ENCODE peak calls at places on chromosomes 12 and 14, in nine cellular contexts. A is astrocyte of the spinal cord, E is natural killer cell, B is WERI-Rb-1, Q is brain microvascular endothelial cell, L is heart left ventricle, V is astrocyte, T is cardiac muscle cell, R is left ventricle myocardium inferior. F is an unnamed sample.
A peak's percentile ranks its signal among the peaks of the same experiment; 100 is the strongest.

GRCh38 chr12:20631711-20632110 is 63.4 kb upstream of the SLCO1C1 start:
- DNase-seq in A (peak; percentile 63), E (no peak), B (no peak), Q (no peak), L (no peak), V (peak; percentile 71), T (peak; percentile 59), R (no peak), F (no peak)

GRCh38 chr14:68692916-68693771 is 99.7 kb downstream of the ZFP36L1 start:
- DNase-seq in A (peak; percentile 66), E (no peak), B (no peak), Q (peak; percentile 48), L (no peak), V (peak; percentile 76), T (peak; percentile 77), R (no peak), F (peak; percentile 70)

GRCh38 chr12:46256942-46257341 is 11.9 kb downstream of the SLC38A1 start:
- DNase-seq in A (no peak), E (no peak), B (no peak), Q (no peak), L (no peak), V (no peak), T (no peak), R (no peak), F (no peak)

GRCh38 chr12:50788562-50788961 is 24.7 kb downstream of the ATF1 start:
- DNase-seq in A (peak; percentile 85), E (no peak), B (no peak), Q (peak; percentile 69), L (no peak), V (peak; percentile 98), T (peak; percentile 48), R (no peak), F (peak; percentile 97)

GRCh38 chr14:102159841-102160240 is 20.1 kb downstream of the WDR20 start:
- DNase-seq in A (no peak), E (no peak), B (no peak), Q (no peak), L (no peak), V (no peak), T (no peak), R (no peak), F (no peak)

GRCh38 chr12:52710744-52711143 is 7.4 kb upstream of the KRT77 start:
- DNase-seq in A (no peak), E (no peak), B (no peak), Q (no peak), L (no peak), V (no peak), T (no peak), R (no peak), F (no peak)

GRCh38 chr14:106318700-106319099 is 792.3 kb downstream of the TMEM121 start:
- DNase-seq in A (no peak), E (peak; percentile 35), B (no peak), Q (no peak), L (no peak), V (no peak), T (no peak), R (no peak), F (no peak)

GRCh38 chr12:108612788-108613282 is 15.0 kb upstream of the TMEM119 start:
- DNase-seq in A (no peak), E (no peak), B (no peak), Q (no peak), L (no peak), V (peak; percentile 22), T (no peak), R (no peak), F (no peak)

GRCh38 chr14:47438650-47439140 is 236.7 kb downstream of the MDGA2 start:
- DNase-seq in A (peak; percentile 65), E (no peak), B (no peak), Q (peak; percentile 29), L (no peak), V (peak; percentile 83), T (peak; percentile 0), R (no peak), F (no peak)

GRCh38 chr14:92563359-92563758 is 49.8 kb downstream of the RIN3 start:
- DNase-seq in A (peak; percentile 53), E (no peak), B (no peak), Q (peak; percentile 39), L (no peak), V (peak; percentile 52), T (no peak), R (no peak), F (peak; percentile 42)

GRCh38 chr12:47715877-47716548 is 9.3 kb downstream of the ENDOU start:
- DNase-seq in A (no peak), E (no peak), B (no peak), Q (no peak), L (no peak), V (no peak), T (no peak), R (no peak), F (no peak)

GRCh38 chr12:89857652-89858274 is 149.1 kb upstream of the ATP2B1 start:
- DNase-seq in A (no peak), E (no peak), B (no peak), Q (no peak), L (no peak), V (no peak), T (no peak), R (no peak), F (no peak)

GRCh38 chr12:112908548-112908947 is 1.8 kb downstream of the OAS1 start:
- DNase-seq in A (no peak), E (no peak), B (no peak), Q (no peak), L (no peak), V (no peak), T (no peak), R (no peak), F (no peak)

GRCh38 chr12:65707051-65707450 is 117.2 kb upstream of the HMGA2 start:
- DNase-seq in A (no peak), E (no peak), B (no peak), Q (no peak), L (no peak), V (no peak), T (peak; percentile 14), R (no peak), F (no peak)

GRCh38 chr14:58151264-58151700 is 731 bp downstream of the ARMH4 start:
- DNase-seq in A (peak; percentile 20), E (no peak), B (peak; percentile 9), Q (peak; percentile 17), L (no peak), V (no peak), T (peak; percentile 17), R (no peak), F (no peak)

GRCh38 chr12:106093246-106093645 is 45.5 kb downstream of the NUAK1 start:
- DNase-seq in A (peak; percentile 53), E (no peak), B (no peak), Q (no peak), L (no peak), V (no peak), T (no peak), R (no peak), F (no peak)
- TF ChIP-seq CTCF in A (no peak), E (no peak), B (no peak), Q (no peak), L (no peak), V (no peak), T (no peak), R (no peak), F (no peak)

GRCh38 chr14:96051642-96052540 is 12.7 kb downstream of the C14orf132 start:
- DNase-seq in A (no peak), E (no peak), B (peak; percentile 36), Q (no peak), L (no peak), V (no peak), T (no peak), R (no peak), F (no peak)
- TF ChIP-seq CTCF in A (peak; percentile 22), E (no peak), B (peak; percentile 71), Q (peak; percentile 18), L (no peak), V (peak; percentile 15), T (peak; percentile 6), R (no peak), F (peak; percentile 65)

GRCh38 chr12:3035815-3036702 is 41.1 kb upstream of the TSPAN9 start:
- DNase-seq in A (peak; percentile 22), E (no peak), B (no peak), Q (peak; percentile 28), L (peak; percentile 14), V (no peak), T (peak; percentile 32), R (no peak), F (peak; percentile 26)
- TF ChIP-seq CTCF in A (peak; percentile 65), E (no peak), B (peak; percentile 49), Q (peak; percentile 79), L (peak; percentile 5), V (peak; percentile 42), T (peak; percentile 53), R (peak; percentile 38), F (peak; percentile 72)

GRCh38 chr12:133080619-133081407 is at the start of gene ZNF140:
- DNase-seq in A (peak; percentile 99), E (peak; percentile 95), B (peak; percentile 96), Q (peak; percentile 97), L (peak; percentile 97), V (peak; percentile 96), T (peak; percentile 99), R (peak; percentile 96), F (peak; percentile 92)
- TF ChIP-seq CTCF in A (no peak), E (no peak), B (peak; percentile 16), Q (peak; percentile 35), L (peak; percentile 20), V (no peak), T (peak; percentile 18), R (peak; percentile 53), F (peak; percentile 67)

GRCh38 chr12:6775185-6775770 is 3.0 kb downstream of the LAG3 start:
- DNase-seq in A (no peak), E (no peak), B (no peak), Q (no peak), L (no peak), V (no peak), T (no peak), R (no peak), F (no peak)

GRCh38 chr12:6773662-6774351 is 1.5 kb downstream of the LAG3 start:
- DNase-seq in A (no peak), E (no peak), B (no peak), Q (no peak), L (no peak), V (no peak), T (no peak), R (no peak), F (no peak)

GRCh38 chr12:6774557-6775062 is 2.3 kb downstream of the LAG3 start:
- DNase-seq in A (no peak), E (no peak), B (no peak), Q (no peak), L (no peak), V (no peak), T (no peak), R (no peak), F (no peak)

GRCh38 chr12:6777386-6777785 is 5.1 kb downstream of the LAG3 start:
- DNase-seq in A (no peak), E (no peak), B (no peak), Q (no peak), L (no peak), V (no peak), T (no peak), R (no peak), F (no peak)

DNA sequence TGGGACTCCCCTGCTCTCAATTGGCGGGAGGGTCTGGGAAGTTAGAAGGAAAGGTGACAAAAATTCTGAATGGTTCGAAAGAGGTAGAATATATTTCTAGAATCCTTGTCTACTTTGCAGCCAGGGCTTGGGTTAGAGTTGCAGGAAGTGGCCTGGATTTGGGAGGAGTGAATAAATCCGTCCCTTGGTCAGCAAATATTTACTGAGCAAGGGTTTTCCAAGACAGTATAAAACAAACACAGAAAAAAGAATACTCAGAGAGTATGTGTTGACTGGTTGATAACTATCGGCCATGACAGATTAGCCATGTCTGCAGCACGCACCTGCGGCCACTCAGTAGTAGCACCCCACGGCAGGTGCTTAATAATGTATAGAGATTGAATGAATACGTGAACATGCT is 3.5 kb downstream of the LAG3 start:
- DNase-seq in A (no peak), E (no peak), B (no peak), Q (no peak), L (no peak), V (no peak), T (no peak), R (no peak), F (no peak)
- TF ChIP-seq CTCF in A (no peak), E (no peak), B (no peak), Q (no peak), L (no peak), V (no peak), T (no peak), R (no peak), F (no peak)

F was measured in HFFc6.